ENCODE peak calls at places on chromosomes 1 and 21, in four cellular contexts. One of them, this sample, is unnamed.

GRCh38 chr1:119467857-119468666 is 38.9 kb upstream of the HSD3B1 start:
- DNase-seq in stimulated activated CD8-positive, alpha-beta memory T cell treated with anti-CD3 and anti-CD28 coated beads, Interleukin-7, amount 100 ng/mL, for 4 hours: no peak
- DNase-seq in head of caudate nucleus: no peak
- DNase-seq in CD4-positive, alpha-beta memory T cell: no peak
- DNase-seq in this sample: no peak

GRCh38 chr1:106755682-106756406 is 300.6 kb upstream of the PRMT6 start:
- DNase-seq in stimulated activated CD8-positive, alpha-beta memory T cell treated with anti-CD3 and anti-CD28 coated beads, Interleukin-7, amount 100 ng/mL, for 4 hours: no peak
- DNase-seq in head of caudate nucleus: no peak
- DNase-seq in CD4-positive, alpha-beta memory T cell: no peak
- DNase-seq in this sample: no peak

GRCh38 chr1:41221995-41222991 is 19.8 kb downstream of the SCMH1 start:
- DNase-seq in stimulated activated CD8-positive, alpha-beta memory T cell treated with anti-CD3 and anti-CD28 coated beads, Interleukin-7, amount 100 ng/mL, for 4 hours: no peak
- DNase-seq in head of caudate nucleus: no peak
- DNase-seq in CD4-positive, alpha-beta memory T cell: no peak
- DNase-seq in this sample: no peak

GRCh38 chr1:205849619-205850355 is at the start of gene PM20D1:
- DNase-seq in stimulated activated CD8-positive, alpha-beta memory T cell treated with anti-CD3 and anti-CD28 coated beads, Interleukin-7, amount 100 ng/mL, for 4 hours: peak
- DNase-seq in head of caudate nucleus: peak
- DNase-seq in CD4-positive, alpha-beta memory T cell: peak
- DNase-seq in this sample: peak

GRCh38 chr1:156060937-156061636 is at the start of gene RAB25:
- DNase-seq in stimulated activated CD8-positive, alpha-beta memory T cell treated with anti-CD3 and anti-CD28 coated beads, Interleukin-7, amount 100 ng/mL, for 4 hours: no peak
- DNase-seq in head of caudate nucleus: no peak
- DNase-seq in CD4-positive, alpha-beta memory T cell: no peak
- DNase-seq in this sample: no peak

GRCh38 chr1:1038694-1039093 is 18.8 kb downstream of the AGRN start:
- DNase-seq in stimulated activated CD8-positive, alpha-beta memory T cell treated with anti-CD3 and anti-CD28 coated beads, Interleukin-7, amount 100 ng/mL, for 4 hours: no peak
- DNase-seq in head of caudate nucleus: no peak
- DNase-seq in CD4-positive, alpha-beta memory T cell: no peak
- DNase-seq in this sample: no peak

GRCh38 chr1:94646151-94646643 is 104.6 kb upstream of the F3 start:
- DNase-seq in stimulated activated CD8-positive, alpha-beta memory T cell treated with anti-CD3 and anti-CD28 coated beads, Interleukin-7, amount 100 ng/mL, for 4 hours: no peak
- DNase-seq in head of caudate nucleus: no peak
- DNase-seq in CD4-positive, alpha-beta memory T cell: no peak
- DNase-seq in this sample: no peak

GRCh38 chr21:25717491-25718139 is 17.1 kb downstream of the ATP5PF start:
- DNase-seq in stimulated activated CD8-positive, alpha-beta memory T cell treated with anti-CD3 and anti-CD28 coated beads, Interleukin-7, amount 100 ng/mL, for 4 hours: no peak
- DNase-seq in head of caudate nucleus: no peak
- DNase-seq in CD4-positive, alpha-beta memory T cell: no peak
- DNase-seq in this sample: no peak

GRCh38 chr1:170669036-170669435 is 5.1 kb downstream of the PRRX1 start:
- DNase-seq in stimulated activated CD8-positive, alpha-beta memory T cell treated with anti-CD3 and anti-CD28 coated beads, Interleukin-7, amount 100 ng/mL, for 4 hours: no peak
- DNase-seq in head of caudate nucleus: no peak
- DNase-seq in CD4-positive, alpha-beta memory T cell: no peak
- DNase-seq in this sample: no peak

GRCh38 chr1:93722081-93723031 is 40.7 kb upstream of the BCAR3 start:
- DNase-seq in stimulated activated CD8-positive, alpha-beta memory T cell treated with anti-CD3 and anti-CD28 coated beads, Interleukin-7, amount 100 ng/mL, for 4 hours: no peak
- DNase-seq in head of caudate nucleus: no peak
- DNase-seq in CD4-positive, alpha-beta memory T cell: no peak
- DNase-seq in this sample: no peak

GRCh38 chr1:29269356-29269755 is 33.0 kb downstream of the PTPRU start:
- DNase-seq in stimulated activated CD8-positive, alpha-beta memory T cell treated with anti-CD3 and anti-CD28 coated beads, Interleukin-7, amount 100 ng/mL, for 4 hours: no peak
- DNase-seq in head of caudate nucleus: peak
- DNase-seq in CD4-positive, alpha-beta memory T cell: no peak
- DNase-seq in this sample: peak